ENCODE peak calls at places on chromosomes 13 and 19, in four cellular contexts. Y is H1, F is K562, O is HepG2. P is an unnamed sample.

GRCh38 chr19:32674959-32675719 is at the start of gene ANKRD27:
- DNase-seq in Y (peak; percentile 99), F (peak; percentile 98), O (peak; percentile 96), P (peak; percentile 100)

GRCh38 chr13:21164631-21165030 is 11.7 kb downstream of the SKA3 start:
- DNase-seq in Y (no peak), F (no peak), O (no peak), P (no peak)

GRCh38 chr19:53103903-53104203 is 631 bp upstream of the ZNF160 start:
- DNase-seq in Y (no peak), F (no peak), O (no peak), P (peak; percentile 13)

GRCh38 chr13:93039131-93039530 is 187.5 kb upstream of the GPC6 start:
- DNase-seq in Y (no peak), F (no peak), O (no peak), P (no peak)

GRCh38 chr19:5950744-5951143 is 27.2 kb downstream of the RANBP3 start:
- DNase-seq in Y (no peak), F (no peak), O (no peak), P (no peak)

GRCh38 chr19:49884760-49885159 is 7.3 kb downstream of the TBC1D17 start:
- DNase-seq in Y (no peak), F (no peak), O (no peak), P (no peak)

GRCh38 chr13:36341718-36342117 is 4.5 kb downstream of the SPART start:
- DNase-seq in Y (no peak), F (no peak), O (no peak), P (no peak)

GRCh38 chr19:2554856-2555255 is 78.9 kb downstream of the GADD45B start:
- DNase-seq in Y (no peak), F (no peak), O (peak; percentile 73), P (no peak)

GRCh38 chr19:2186071-2186846 is 22.5 kb downstream of the DOT1L start:
- DNase-seq in Y (no peak), F (no peak), O (no peak), P (no peak)

GRCh38 chr19:11538232-11539036 is at the start of gene CNN1:
- DNase-seq in Y (peak; percentile 83), F (peak; percentile 79), O (peak; percentile 29), P (no peak)

GRCh38 chr19:9565900-9566705 is 18.2 kb downstream of the ZNF121 start:
- DNase-seq in Y (no peak), F (no peak), O (no peak), P (peak; percentile 53)

GRCh38 chr19:30669329-30670010 is 297.3 kb downstream of the ZNF536 start:
- DNase-seq in Y (peak; percentile 95), F (peak; percentile 61), O (peak; percentile 30), P (peak; percentile 61)

GRCh38 chr13:21738636-21739035 is 67.8 kb downstream of the FGF9 start:
- DNase-seq in Y (no peak), F (no peak), O (no peak), P (no peak)

GRCh38 chr19:8609210-8610040 is 1.1 kb downstream of the ADAMTS10 start:
- DNase-seq in Y (peak; percentile 82), F (peak; percentile 32), O (peak; percentile 32), P (peak; percentile 91)

GRCh38 chr13:107203146-107203847 is 635.4 kb upstream of the ARGLU1 start:
- DNase-seq in Y (peak; percentile 60), F (no peak), O (peak; percentile 63), P (peak; percentile 5)

GRCh38 chr13:83878691-83879410 is 3.4 kb downstream of the SLITRK1 start:
- DNase-seq in Y (peak; percentile 45), F (no peak), O (no peak), P (no peak)

GRCh38 chr19:12733369-12733896 is 1.1 kb downstream of the TRIR start:
- DNase-seq in Y (no peak), F (peak; percentile 43), O (peak; percentile 44), P (peak; percentile 36)

GRCh38 chr13:67328895-67329294 is 98.8 kb upstream of the PCDH9 start:
- DNase-seq in Y (no peak), F (no peak), O (no peak), P (no peak)

GRCh38 chr19:7861619-7862412 is 12.4 kb downstream of the PRR36 start:
- DNase-seq in Y (no peak), F (no peak), O (no peak), P (no peak)

GRCh38 chr19:11843741-11844140 is 4.8 kb upstream of the ZNF439 start:
- DNase-seq in Y (no peak), F (no peak), O (no peak), P (no peak)

GRCh38 chr19:34393031-34393430 is 11.2 kb upstream of the PDCD2L start:
- DNase-seq in Y (no peak), F (peak; percentile 23), O (no peak), P (no peak)

GRCh38 chr13:20772401-20773131 is 1.2 kb downstream of the EEF1AKMT1 start:
- DNase-seq in Y (no peak), F (no peak), O (no peak), P (no peak)

GRCh38 chr13:41345165-41345920 is 34.3 kb downstream of the NAA16 start:
- DNase-seq in Y (no peak), F (no peak), O (peak; percentile 10), P (no peak)

GRCh38 chr19:31356587-31357314 is 7.5 kb upstream of the TSHZ3 start:
- DNase-seq in Y (peak; percentile 87), F (peak; percentile 71), O (no peak), P (no peak)

GRCh38 chr13:25717798-25718197 is 334.0 kb downstream of the SHISA2 start:
- DNase-seq in Y (no peak), F (no peak), O (no peak), P (no peak)

GRCh38 chr19:31656507-31656906 is 307.3 kb upstream of the TSHZ3 start:
- DNase-seq in Y (no peak), F (no peak), O (no peak), P (no peak)

GRCh38 chr19:49061000-49061399 is 3.5 kb upstream of the CGB7 start:
- DNase-seq in Y (no peak), F (no peak), O (no peak), P (no peak)

GRCh38 chr13:111873676-111874178 is 193.2 kb upstream of the SOX1 start:
- DNase-seq in Y (peak; percentile 27), F (no peak), O (no peak), P (no peak)

GRCh38 chr13:56189978-56190377 is 950.7 kb upstream of the PRR20A start:
- DNase-seq in Y (no peak), F (no peak), O (no peak), P (no peak)

GRCh38 chr13:34155931-34156607 is 338.1 kb downstream of the RFC3 start:
- DNase-seq in Y (no peak), F (no peak), O (no peak), P (peak; percentile 68)

GRCh38 chr13:38543561-38543960 is 143.3 kb upstream of the FREM2 start:
- DNase-seq in Y (no peak), F (no peak), O (no peak), P (no peak)

GRCh38 chr13:19239114-19239860 is 57.7 kb upstream of the TUBA3C start:
- DNase-seq in Y (no peak), F (no peak), O (no peak), P (no peak)

GRCh38 chr19:21688464-21688863 is 78.9 kb downstream of the ZNF100 start:
- DNase-seq in Y (no peak), F (no peak), O (no peak), P (no peak)
- TF ChIP-seq PHF8 in Y (no peak), F (no peak), O (no peak), P (no peak)

DNA sequence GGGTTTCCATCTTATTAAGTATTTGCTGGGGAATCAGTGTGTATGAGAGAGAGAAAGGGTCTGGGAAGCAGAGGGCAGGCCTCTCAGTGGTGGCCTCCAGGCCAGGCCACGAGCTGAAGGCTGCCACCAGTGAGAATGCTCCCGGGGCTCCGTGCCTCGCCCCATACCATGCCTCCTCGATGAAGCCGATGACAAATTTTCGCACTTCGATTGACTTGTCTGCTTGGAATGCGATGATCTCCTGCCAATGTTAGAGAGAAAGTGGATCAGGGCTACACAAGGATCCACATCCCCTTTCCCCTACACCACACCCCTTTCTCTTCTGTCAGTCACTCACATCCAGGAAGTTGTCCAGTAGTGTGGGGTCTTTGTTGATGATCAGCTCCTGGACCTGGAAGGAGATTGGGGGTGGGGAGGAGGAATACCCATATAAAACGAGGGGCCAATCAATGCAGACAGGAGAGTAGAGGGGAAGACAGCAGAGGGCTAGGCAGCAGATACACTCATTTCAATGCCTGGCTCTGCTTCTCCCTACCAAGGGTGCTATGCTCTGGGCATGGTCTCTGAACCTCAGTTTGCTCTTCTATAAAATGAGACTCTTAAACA is 10.7 kb downstream of the SYMPK start:
- DNase-seq in Y (no peak), F (no peak), O (no peak), P (no peak)
- TF ChIP-seq PHF8 in Y (no peak), F (no peak), O (no peak), P (no peak)

GRCh38 chr19:38400361-38400760 is 2.5 kb upstream of the FAM98C start:
- DNase-seq in Y (no peak), F (no peak), O (no peak), P (no peak)

GRCh38 chr19:38399537-38399936 is 3.4 kb upstream of the FAM98C start:
- DNase-seq in Y (no peak), F (no peak), O (no peak), P (no peak)

GRCh38 chr19:38402623-38402966 is 298 bp upstream of the FAM98C start:
- DNase-seq in Y (no peak), F (no peak), O (no peak), P (no peak)

GRCh38 chr19:38401148-38401547 is 1.7 kb upstream of the FAM98C start:
- DNase-seq in Y (no peak), F (no peak), O (peak; percentile 12), P (no peak)

DNA sequence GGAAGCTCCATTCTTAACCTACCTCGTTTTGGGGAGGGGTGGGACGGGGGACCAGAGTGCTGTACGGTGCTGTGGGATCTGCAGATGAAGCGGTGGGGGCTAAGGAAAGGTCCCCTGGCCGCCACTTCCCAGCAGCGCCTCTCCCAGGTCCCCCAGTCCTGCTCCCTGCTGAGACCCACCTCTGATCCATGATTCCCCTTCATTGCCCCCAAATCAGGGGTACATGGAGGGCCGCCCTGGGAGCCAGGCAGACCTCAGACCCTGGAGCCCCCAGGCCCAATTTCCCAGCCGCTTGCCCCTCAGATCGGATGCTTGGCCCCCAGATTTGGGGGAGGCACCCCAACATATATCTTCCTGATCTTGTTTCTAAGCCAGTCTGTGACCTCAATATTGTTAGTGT is 3.8 kb upstream of the FAM98C start:
- DNase-seq in Y (no peak), F (no peak), O (no peak), P (no peak)
- TF ChIP-seq PHF8 in Y (no peak), F (no peak), O (no peak), P (no peak)

GRCh38 chr19:36059180-36059910 is 4.6 kb downstream of the WDR62 start:
- DNase-seq in Y (no peak), F (no peak), O (no peak), P (no peak)
- TF ChIP-seq PHF8 in Y (no peak), F (no peak), O (no peak), P (no peak)

GRCh38 chr13:26855071-26855470 is 94.5 kb upstream of the GPR12 start:
- DNase-seq in Y (no peak), F (no peak), O (no peak), P (no peak)
- TF ChIP-seq PHF8 in Y (no peak), F (no peak), O (no peak), P (no peak)

P was measured in A549.